ENCODE peak calls at places on chromosome 14, in ten cellular contexts. J is left lung; C is small intestine; Y is upper lobe of right lung; V is esophagus squamous epithelium; O is IMR-90; M is upper lobe of left lung; G is left ventricle myocardium inferior; U is CD8-positive, alpha-beta T cell; T is lower lobe of right lung. S is an unnamed sample. For H3K4me1 and H3K27me3, the result is how much of the 10 kb centered on the place peaks cover.

GRCh38 chr14:38868415-38869290 is 234.4 kb downstream of the SEC23A start:
- DNase-seq in O (no peak), Y (no peak), U (no peak), V (no peak), M (no peak), C (peak), T (no peak), J (no peak), G (no peak), S (no peak)

GRCh38 chr14:64503184-64503433 is 529 bp downstream of the ZBTB25 start:
- DNase-seq in V (no peak), Y (no peak), U (no peak), M (no peak), O (no peak), C (no peak), G (no peak), T (no peak), J (no peak), S (no peak)

GRCh38 chr14:32013083-32013482 is 64.0 kb upstream of the ARHGAP5 start:
- DNase-seq in O (no peak), G (no peak), J (no peak), T (no peak), C (no peak), V (no peak), U (no peak), Y (no peak), M (no peak), S (no peak)

GRCh38 chr14:88323520-88324199 is 591 bp upstream of the KCNK10 start:
- DNase-seq in Y (no peak), T (no peak), G (no peak), J (peak), O (peak), M (no peak), U (no peak), V (no peak), C (no peak), S (no peak)

GRCh38 chr14:55277972-55278740 is 6.9 kb downstream of the FBXO34 start:
- DNase-seq in M (no peak), Y (no peak), U (no peak), G (no peak), O (no peak), V (no peak), C (no peak), J (no peak), T (no peak), S (no peak)

GRCh38 chr14:66514206-66514605 is 6.3 kb downstream of the GPHN start:
- DNase-seq in J (no peak), C (no peak), V (no peak), Y (no peak), G (no peak), T (no peak), O (no peak), U (no peak), M (no peak), S (no peak)

GRCh38 chr14:23578560-23579310 is at the start of gene JPH4:
- DNase-seq in Y (no peak), G (no peak), O (no peak), V (no peak), J (peak), T (no peak), M (no peak), C (no peak), U (no peak), S (no peak)

GRCh38 chr14:85175556-85175955 is 354.4 kb upstream of the FLRT2 start:
- DNase-seq in G (no peak), U (no peak), V (no peak), J (no peak), O (peak), C (no peak), M (no peak), T (no peak), Y (no peak), S (no peak)

GRCh38 chr14:69094481-69094880 is 58.4 kb downstream of the DCAF5 start:
- DNase-seq in C (no peak), V (no peak), G (no peak), U (no peak), O (peak), T (no peak), J (no peak), Y (no peak), M (no peak), S (no peak)

GRCh38 chr14:81275305-81275950 is 54.7 kb upstream of the GTF2A1 start:
- DNase-seq in O (no peak), G (peak), U (no peak), J (no peak), M (no peak), Y (no peak), C (no peak), V (no peak), T (no peak), S (no peak)

GRCh38 chr14:63938198-63939005 is 85.6 kb downstream of the SYNE2 start:
- DNase-seq in O (peak), T (no peak), U (no peak), M (no peak), G (no peak), C (peak), V (no peak), J (no peak), Y (no peak), S (peak)

GRCh38 chr14:90300649-90301048 is 31.1 kb downstream of the NRDE2 start:
- DNase-seq in J (no peak), T (no peak), G (no peak), V (no peak), O (peak), Y (no peak), C (no peak), U (no peak), M (no peak), S (no peak)

GRCh38 chr14:67820428-67820881 is 876 bp downstream of the RAD51B start:
- DNase-seq in C (peak), G (no peak), J (no peak), O (peak), Y (no peak), U (no peak), M (peak), V (no peak), T (no peak), S (peak)

GRCh38 chr14:69769623-69770022 is 2.7 kb downstream of the SRSF5 start:
- DNase-seq in T (no peak), C (no peak), J (no peak), Y (no peak), O (no peak), G (no peak), U (no peak), M (no peak), V (no peak), S (no peak)

GRCh38 chr14:42047421-42048045 is 440.9 kb downstream of the LRFN5 start:
- DNase-seq in V (no peak), Y (no peak), M (no peak), U (no peak), G (no peak), J (no peak), O (peak), C (no peak), T (no peak), S (no peak)

GRCh38 chr14:90778468-90779255 is 37.6 kb downstream of the TTC7B start:
- DNase-seq in O (no peak), T (no peak), G (no peak), M (no peak), U (no peak), J (no peak), C (no peak), V (no peak), Y (no peak), S (no peak)

GRCh38 chr14:30283822-30284446 is 275.0 kb upstream of the G2E3 start:
- DNase-seq in T (no peak), Y (no peak), J (no peak), V (no peak), G (no peak), O (peak), M (peak), C (peak), U (no peak), S (no peak)

GRCh38 chr14:26478967-26479366 is 118.9 kb downstream of the NOVA1 start:
- DNase-seq in V (no peak), T (no peak), U (no peak), C (no peak), O (no peak), J (no peak), G (no peak), Y (no peak), M (no peak), S (no peak)

GRCh38 chr14:55807536-55807935 is 227.5 kb downstream of the KTN1 start:
- DNase-seq in G (no peak), C (no peak), Y (no peak), J (no peak), T (no peak), V (no peak), M (no peak), O (no peak), U (no peak), S (no peak)

GRCh38 chr14:56282179-56282578 is 164.0 kb downstream of the PELI2 start:
- DNase-seq in Y (no peak), J (no peak), M (no peak), V (no peak), T (no peak), U (no peak), G (no peak), O (no peak), C (no peak), S (no peak)

GRCh38 chr14:99481745-99482099 is 513 bp downstream of the CCNK start:
- DNase-seq in O (peak), J (no peak), C (peak), G (no peak), V (no peak), Y (no peak), M (no peak), T (no peak), U (no peak), S (peak)

GRCh38 chr14:89382487-89383170 is 34.4 kb downstream of the FOXN3 start:
- DNase-seq in V (no peak), Y (no peak), J (no peak), T (no peak), U (no peak), O (no peak), C (no peak), M (no peak), G (no peak), S (no peak)

GRCh38 chr14:104676694-104677505 is 12.5 kb upstream of the INF2 start:
- DNase-seq in J (peak), O (no peak), V (no peak), T (no peak), U (no peak), G (peak), Y (peak), M (peak), C (no peak), S (no peak)

GRCh38 chr14:81618695-81619094 is 85.0 kb upstream of the SEL1L start:
- DNase-seq in U (no peak), C (no peak), M (no peak), T (no peak), O (no peak), V (no peak), J (no peak), Y (no peak), G (no peak), S (no peak)

GRCh38 chr14:91223028-91223783 is 21.3 kb downstream of the GPR68 start:
- DNase-seq in J (no peak), V (no peak), C (peak), G (no peak), Y (no peak), M (no peak), T (no peak), U (no peak), O (no peak), S (no peak)

GRCh38 chr14:93076755-93077154 is 39.0 kb downstream of the ITPK1 start:
- DNase-seq in U (no peak), Y (no peak), O (no peak), T (no peak), J (peak), G (no peak), C (no peak), V (no peak), M (no peak), S (no peak)
- H3K4me1 ChIP-seq in U (half or more), Y (under half), O (under half), T (under half), J (under half), G (half or more), C (under half), V (under half), M (under half), S (under half)

DNA sequence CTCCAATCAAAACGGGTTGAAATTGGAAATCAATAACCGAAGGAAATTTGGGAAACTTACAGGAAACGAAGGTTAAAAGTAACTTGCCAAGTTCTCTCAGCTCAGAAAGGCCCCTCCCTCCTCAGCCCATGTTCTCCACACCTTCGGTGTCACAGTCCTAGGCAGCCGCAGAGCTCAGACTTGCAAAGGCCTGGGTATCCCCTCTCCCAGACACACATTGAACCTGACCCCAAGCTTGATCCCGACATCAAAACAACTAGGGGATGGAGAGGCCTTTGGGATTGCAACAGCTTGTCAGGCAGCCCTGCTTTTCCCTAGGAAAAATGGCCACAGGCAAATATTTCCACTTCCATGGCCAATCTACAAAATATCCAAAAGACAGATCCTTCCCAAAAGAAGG is 35.5 kb upstream of the PNMA1 start:
- DNase-seq in Y (no peak), J (no peak), G (no peak), T (no peak), M (no peak), C (no peak), V (no peak), U (no peak), O (no peak), S (no peak)
- H3K27ac ChIP-seq in Y (peak), J (peak), G (peak), T (peak), M (peak), C (no peak), V (peak), U (no peak), O (no peak), S (peak)

GRCh38 chr14:76311410-76311758 is 64.6 kb upstream of the ESRRB start:
- DNase-seq in C (no peak), Y (no peak), O (no peak), M (no peak), U (no peak), G (no peak), J (no peak), V (no peak), T (no peak), S (no peak)

GRCh38 chr14:76314521-76314951 is 61.4 kb upstream of the ESRRB start:
- DNase-seq in T (no peak), J (no peak), Y (peak), U (no peak), C (no peak), V (no peak), O (no peak), G (no peak), M (no peak), S (no peak)

GRCh38 chr14:76313861-76314260 is 62.1 kb upstream of the ESRRB start:
- DNase-seq in U (no peak), T (no peak), Y (no peak), M (no peak), C (no peak), V (no peak), J (no peak), O (no peak), G (no peak), S (no peak)

GRCh38 chr14:76313303-76313702 is 62.6 kb upstream of the ESRRB start:
- DNase-seq in O (no peak), T (no peak), M (no peak), C (no peak), J (no peak), Y (peak), G (no peak), V (no peak), U (no peak), S (no peak)

DNA sequence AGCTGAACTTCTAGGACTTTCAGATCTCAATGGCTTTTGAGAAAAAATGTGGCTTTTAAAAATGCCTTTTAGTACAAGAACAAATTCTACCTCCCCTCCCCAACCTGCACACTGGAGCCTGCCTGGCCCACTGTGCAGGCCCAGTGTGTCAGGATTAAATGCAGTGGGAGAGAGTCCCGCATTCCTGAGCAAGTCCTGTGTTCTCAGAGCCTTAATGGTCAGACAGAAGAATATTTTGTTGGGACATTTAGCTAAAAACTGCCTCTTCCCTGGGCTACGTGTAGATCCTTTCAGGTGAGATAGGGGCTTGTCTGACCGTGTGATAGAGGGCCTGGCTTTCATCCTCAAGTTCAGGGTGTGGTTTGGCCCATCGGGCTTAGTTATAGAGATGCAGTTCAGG is 63.1 kb upstream of the ESRRB start:
- DNase-seq in C (no peak), U (no peak), M (no peak), J (no peak), Y (peak), V (no peak), G (no peak), O (no peak), T (no peak), S (no peak)
- H3K27me3 ChIP-seq in C (under half), U (under half), M (under half), J (under half), Y (under half), V (under half), G (under half), O (under half), T (under half), S (under half)

GRCh38 chr14:35215110-35215872 is 76.9 kb upstream of the PSMA6 start:
- DNase-seq in U (no peak), G (no peak), M (peak), V (no peak), O (peak), J (no peak), T (no peak), C (peak), Y (no peak), S (no peak)
- H3K4me1 ChIP-seq in U (under half), G (under half), M (under half), V (under half), O (under half), J (under half), T (under half), C (under half), Y (under half), S (under half)

GRCh38 chr14:58073516-58073915 is 78.5 kb downstream of the ARMH4 start:
- DNase-seq in O (no peak), M (no peak), G (no peak), U (no peak), C (no peak), V (no peak), T (no peak), Y (no peak), J (no peak), S (no peak)

GRCh38 chr14:58078471-58078870 is 73.5 kb downstream of the ARMH4 start:
- DNase-seq in O (peak), M (no peak), T (no peak), U (no peak), C (no peak), G (no peak), Y (no peak), V (no peak), J (no peak), S (no peak)

GRCh38 chr14:58078068-58078467 is 73.9 kb downstream of the ARMH4 start:
- DNase-seq in T (no peak), G (no peak), Y (no peak), O (peak), J (no peak), C (no peak), V (no peak), U (no peak), M (no peak), S (no peak)

GRCh38 chr14:58082011-58082410 is 70.0 kb downstream of the ARMH4 start:
- DNase-seq in U (no peak), J (no peak), C (no peak), V (no peak), M (no peak), Y (no peak), O (peak), T (no peak), G (no peak), S (no peak)

GRCh38 chr14:58077621-58078020 is 74.4 kb downstream of the ARMH4 start:
- DNase-seq in O (peak), T (no peak), Y (no peak), V (no peak), G (no peak), C (no peak), J (no peak), M (no peak), U (no peak), S (no peak)
- H3K27ac ChIP-seq in O (no peak), T (no peak), Y (no peak), V (no peak), G (no peak), C (no peak), J (no peak), M (no peak), U (no peak), S (no peak)

GRCh38 chr14:74418031-74418430 is 8.0 kb downstream of the SYNDIG1L start:
- DNase-seq in J (no peak), Y (no peak), C (no peak), V (no peak), M (no peak), T (no peak), O (no peak), U (no peak), G (no peak), S (no peak)

GRCh38 chr14:74417611-74418010 is 8.4 kb downstream of the SYNDIG1L start:
- DNase-seq in O (no peak), T (no peak), J (no peak), G (no peak), M (no peak), U (no peak), C (no peak), Y (no peak), V (no peak), S (no peak)

GRCh38 chr14:74417201-74417600 is 8.8 kb downstream of the SYNDIG1L start:
- DNase-seq in O (no peak), T (no peak), V (no peak), U (no peak), J (no peak), M (no peak), G (no peak), Y (no peak), C (no peak), S (no peak)

GRCh38 chr14:74421997-74422396 is 4.0 kb downstream of the SYNDIG1L start:
- DNase-seq in V (no peak), U (no peak), Y (no peak), G (no peak), J (no peak), T (no peak), C (no peak), O (no peak), M (no peak), S (no peak)

GRCh38 chr14:74419086-74419485 is 6.9 kb downstream of the SYNDIG1L start:
- DNase-seq in M (no peak), J (no peak), U (no peak), G (no peak), T (no peak), C (no peak), O (no peak), V (no peak), Y (no peak), S (no peak)
- H3K27me3 ChIP-seq in M (under half), J (under half), U (under half), G (half or more), T (under half), C (under half), O (half or more), V (under half), Y (under half), S (under half)

GRCh38 chr14:103522649-103523582 is at the start of gene CKB:
- DNase-seq in O (peak), T (peak), M (no peak), V (no peak), Y (peak), J (peak), G (peak), U (no peak), C (no peak), S (no peak)
- H3K4me1 ChIP-seq in O (under half), T (half or more), M (half or more), V (half or more), Y (half or more), J (half or more), G (half or more), U (under half), C (under half), S (under half)

DNA sequence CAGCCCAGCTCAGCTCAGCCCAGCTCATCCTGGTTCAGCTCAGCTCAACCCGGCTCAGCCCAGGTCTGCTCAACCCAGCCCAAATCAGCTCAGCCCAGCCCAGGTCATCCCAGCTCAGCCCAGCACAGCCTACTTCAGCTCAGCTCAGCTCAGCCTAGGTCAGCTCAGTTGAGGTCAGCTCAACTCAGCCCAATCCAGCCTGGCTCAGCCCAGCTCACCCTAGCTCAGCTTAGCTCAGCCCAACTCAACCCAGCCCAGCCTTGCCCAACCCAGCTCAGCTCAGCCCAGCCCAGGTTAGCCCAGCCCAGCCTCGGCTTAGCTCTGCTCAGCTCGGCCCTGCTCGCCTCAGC is 332.3 kb downstream of the TMEM121 start:
- DNase-seq in M (no peak), V (no peak), G (peak), J (no peak), C (no peak), U (no peak), O (no peak), Y (peak), T (peak), S (no peak)
- H3K27ac ChIP-seq in M (no peak), V (no peak), G (no peak), J (no peak), C (peak), U (no peak), O (no peak), Y (no peak), T (no peak), S (peak)

GRCh38 chr14:96683575-96684289 is 113.5 kb upstream of the VRK1 start:
- DNase-seq in O (no peak), Y (no peak), G (no peak), C (no peak), J (no peak), V (no peak), M (no peak), U (no peak), T (no peak), S (no peak)
- H3K27me3 ChIP-seq in O (under half), Y (under half), G (half or more), C (under half), J (under half), V (under half), M (under half), U (under half), T (under half), S (under half)

S was measured in CD4-positive, CD25-positive, alpha-beta regulatory T cell.